ENCODE peak calls at places on chromosome 21, in seven cellular contexts. T is lung, M is Calu3, L is psoas muscle, Q is astrocyte of the spinal cord, N is B cell, U is heart left ventricle. P is an unnamed sample.

GRCh38 chr21:35980821-35981220 is 79.5 kb downstream of the SETD4 start:
- DNase-seq in N (no peak), M (no peak), U (no peak), Q (no peak), L (no peak), T (no peak), P (no peak)

GRCh38 chr21:35635994-35636393 is 424.3 kb downstream of the SETD4 start:
- DNase-seq in T (no peak), N (no peak), Q (no peak), M (no peak), U (no peak), L (no peak), P (no peak)

GRCh38 chr21:17491716-17492414 is 21.0 kb upstream of the CXADR start:
- DNase-seq in Q (peak; percentile 99), N (no peak), M (peak; percentile 18), L (no peak), T (peak; percentile 64), U (peak; percentile 41), P (no peak)

GRCh38 chr21:36630485-36631206 is 68.3 kb upstream of the SIM2 start:
- DNase-seq in Q (peak; percentile 22), M (peak; percentile 74), L (peak; percentile 46), U (no peak), T (peak; percentile 60), N (peak; percentile 52), P (peak; percentile 47)

GRCh38 chr21:27423906-27424595 is 457.2 kb upstream of the ADAMTS5 start:
- DNase-seq in L (no peak), Q (peak; percentile 56), M (peak; percentile 8), N (no peak), T (no peak), U (peak; percentile 30), P (no peak)

GRCh38 chr21:41367598-41368360 is 6.0 kb downstream of the MX2 start:
- DNase-seq in N (peak; percentile 81), Q (no peak), M (no peak), T (no peak), L (no peak), U (no peak), P (no peak)

GRCh38 chr21:34613679-34614442 is 1.1 kb downstream of the RCAN1 start:
- DNase-seq in M (peak; percentile 2), L (no peak), Q (no peak), U (no peak), T (no peak), N (no peak), P (no peak)

GRCh38 chr21:22791986-22792560 is 1793.9 kb downstream of the NCAM2 start:
- DNase-seq in Q (peak; percentile 64), L (no peak), T (no peak), N (no peak), M (peak; percentile 2), U (no peak), P (no peak)

DNA sequence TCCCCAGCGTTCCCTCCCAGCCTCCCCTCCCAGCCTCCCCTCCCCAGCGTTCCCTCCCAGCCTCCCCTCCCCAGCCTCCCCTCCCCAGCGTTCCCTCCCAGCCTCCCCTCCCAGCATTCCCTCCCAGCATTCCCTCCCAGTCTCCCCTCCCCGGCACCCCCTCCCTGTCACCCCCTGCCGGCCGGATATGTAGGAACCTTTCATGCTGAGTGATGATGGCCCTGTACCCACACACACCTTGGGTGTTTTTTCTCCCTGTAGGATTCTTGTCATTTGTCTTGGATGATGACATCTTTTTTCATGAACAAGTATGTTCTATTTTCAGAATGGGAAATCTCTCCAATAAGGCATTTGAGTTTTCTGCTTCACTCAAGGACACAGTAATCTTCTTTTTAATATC is 19.6 kb downstream of the FTCD start:
- DNase-seq in U (no peak), L (no peak), Q (peak; percentile 30), M (no peak), N (no peak), T (no peak), P (no peak)
- TF ChIP-seq CTCF in U (no peak), L (no peak), Q (no peak), M (no peak), N (no peak), T (no peak), P (no peak)

GRCh38 chr21:31218830-31219608 is 125.0 kb downstream of the TIAM1 start:
- DNase-seq in M (no peak), L (peak; percentile 55), Q (peak; percentile 44), N (no peak), U (peak; percentile 56), T (peak; percentile 36), P (no peak)

GRCh38 chr21:31216206-31216605 is 127.9 kb downstream of the TIAM1 start:
- DNase-seq in T (no peak), U (no peak), M (no peak), Q (no peak), N (no peak), L (no peak), P (no peak)

DNA sequence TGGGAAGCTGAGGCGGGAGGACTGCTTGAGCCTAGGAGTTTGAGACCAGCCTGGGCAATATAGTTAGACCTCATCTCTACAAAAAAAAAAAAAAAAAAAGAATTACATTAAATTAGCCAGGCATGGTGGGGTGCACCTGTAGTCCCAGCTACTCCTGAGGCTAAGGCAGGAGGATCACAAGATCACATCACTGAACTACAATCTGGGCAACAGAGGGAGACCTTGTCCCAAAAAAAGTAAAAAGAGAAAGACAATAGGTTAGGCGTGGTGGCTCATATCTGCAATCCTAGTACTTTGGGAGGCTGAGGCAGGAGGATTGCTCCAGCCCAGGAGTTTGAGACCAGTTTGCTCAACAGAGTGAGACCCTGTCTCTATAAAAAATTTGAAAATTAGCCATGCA is 130.3 kb downstream of the TIAM1 start:
- DNase-seq in T (no peak), Q (no peak), U (no peak), N (no peak), L (no peak), M (no peak), P (no peak)
- TF ChIP-seq CTCF in T (no peak), Q (no peak), U (no peak), N (no peak), L (no peak), M (no peak), P (peak; percentile 4)

DNA sequence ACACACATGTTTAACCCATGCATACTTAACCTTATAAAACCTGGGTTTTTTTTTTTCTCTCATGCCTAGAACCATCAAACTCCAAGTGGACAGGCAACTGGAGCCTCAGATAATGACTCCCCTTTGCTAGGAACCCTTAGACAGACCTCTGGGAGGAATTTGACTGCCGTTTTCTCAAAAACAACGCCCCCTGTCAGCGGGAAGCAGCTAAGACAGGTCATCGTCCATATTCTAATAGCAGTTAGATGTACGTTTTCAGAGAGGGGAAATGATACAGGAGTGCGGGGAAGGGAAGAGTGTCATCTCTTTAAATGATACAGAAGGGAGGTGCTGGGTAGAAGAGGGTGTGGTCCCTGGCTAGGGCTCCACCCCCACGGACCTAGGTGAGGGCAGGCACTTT is 34.7 kb downstream of the LRRC3 start:
- DNase-seq in L (no peak), M (no peak), N (no peak), Q (no peak), T (no peak), U (no peak), P (no peak)
- TF ChIP-seq CTCF in L (no peak), M (no peak), N (no peak), Q (no peak), T (no peak), U (no peak), P (no peak)

GRCh38 chr21:21003701-21004100 is 5.5 kb downstream of the NCAM2 start:
- DNase-seq in L (no peak), Q (peak; percentile 46), T (no peak), U (no peak), N (no peak), M (no peak), P (no peak)
- TF ChIP-seq CTCF in L (peak; percentile 12), Q (peak; percentile 37), T (no peak), U (peak; percentile 38), N (no peak), M (no peak), P (peak; percentile 58)

GRCh38 chr21:19048088-19048672 is 644.6 kb upstream of the TMPRSS15 start:
- DNase-seq in Q (no peak), M (no peak), U (no peak), T (no peak), N (no peak), L (no peak), P (no peak)
- TF ChIP-seq CTCF in Q (no peak), M (no peak), U (no peak), T (no peak), N (no peak), L (no peak), P (no peak)